ENCODE peak calls at places on chromosomes 3 and 15, in five cellular contexts. M is T-helper 22 cell, Q is NCI-H146, Y is heart right ventricle, D is AG04449. O is an unnamed sample.

GRCh38 chr3:194884649-194885315 is 199.1 kb downstream of the FAM43A start:
- DNase-seq in Q (no peak), D (no peak), Y (peak), M (no peak), O (no peak)

GRCh38 chr3:8443829-8444791 is 57.5 kb upstream of the LMCD1 start:
- DNase-seq in D (peak), Y (peak), Q (peak), M (no peak), O (peak)

GRCh38 chr15:59812185-59812870 is 123.2 kb upstream of the BNIP2 start:
- DNase-seq in D (no peak), M (no peak), Q (peak), Y (no peak), O (no peak)

GRCh38 chr3:14343338-14344112 is 58.9 kb upstream of the SLC6A6 start:
- DNase-seq in M (no peak), Y (no peak), Q (no peak), D (no peak), O (peak)

GRCh38 chr3:168071971-168072645 is 23.6 kb downstream of the GOLIM4 start:
- DNase-seq in D (no peak), M (no peak), Y (no peak), Q (no peak), O (peak)

GRCh38 chr3:51706788-51707731 is at the start of gene GRM2:
- DNase-seq in M (no peak), Q (peak), Y (peak), D (no peak), O (peak)

GRCh38 chr3:195214381-195214780 is 56.6 kb downstream of the XXYLT1 start:
- DNase-seq in Y (no peak), D (no peak), M (no peak), Q (no peak), O (no peak)

GRCh38 chr3:141015486-141015885 is 35.7 kb upstream of the SPSB4 start:
- DNase-seq in Q (no peak), D (no peak), Y (no peak), M (no peak), O (peak)

GRCh38 chr3:40191251-40191650 is 118.3 kb upstream of the EIF1B start:
- DNase-seq in Y (no peak), D (no peak), M (no peak), Q (no peak), O (no peak)

GRCh38 chr3:129602730-129603560 is 3.5 kb downstream of the PLXND1 start:
- DNase-seq in Q (no peak), M (no peak), D (peak), Y (peak), O (peak)

GRCh38 chr3:48271763-48272498 is 31.0 kb downstream of the ZNF589 start:
- DNase-seq in Y (no peak), D (no peak), Q (no peak), M (no peak), O (no peak)

GRCh38 chr15:58222698-58223097 is 84.5 kb downstream of the AQP9 start:
- DNase-seq in D (no peak), M (no peak), Y (no peak), Q (no peak), O (no peak)

GRCh38 chr3:3015472-3016089 is 94.6 kb downstream of the IL5RA start:
- DNase-seq in M (no peak), Y (no peak), Q (peak), D (no peak), O (no peak)

GRCh38 chr3:196650740-196651311 is 11.3 kb downstream of the NRROS start:
- DNase-seq in D (peak), Q (peak), Y (peak), M (no peak), O (peak)

GRCh38 chr3:195080571-195081141 is 190.3 kb downstream of the XXYLT1 start:
- DNase-seq in D (no peak), Q (no peak), Y (peak), M (no peak), O (no peak)

GRCh38 chr3:134453631-134454030 is 32.2 kb downstream of the ANAPC13 start:
- DNase-seq in Y (no peak), Q (no peak), D (no peak), M (no peak), O (peak)

GRCh38 chr3:17077614-17078013 is 192.9 kb downstream of the PLCL2 start:
- DNase-seq in M (no peak), D (no peak), Y (peak), Q (no peak), O (no peak)

GRCh38 chr3:29594261-29594660 is 313.4 kb downstream of the RBMS3 start:
- DNase-seq in D (no peak), M (no peak), Y (no peak), Q (no peak), O (no peak)

GRCh38 chr3:169578381-169578780 is 85.1 kb downstream of the MECOM start:
- DNase-seq in D (no peak), Q (no peak), Y (no peak), M (no peak), O (no peak)

GRCh38 chr3:168414149-168414548 is 318.4 kb upstream of the GOLIM4 start:
- DNase-seq in Q (no peak), Y (no peak), D (no peak), M (no peak), O (no peak)

O was measured in ELR.